ENCODE peak calls at places on chromosomes 2 and 18, in eight cellular contexts. V is kidney, E is fibroblast of mammary gland, M is foreskin fibroblast, W is brain microvascular endothelial cell, F is HL-60, Q is body of pancreas, J is aorta. R is an unnamed sample.

GRCh38 chr18:23170137-23170536 is 34.9 kb downstream of the CABLES1 start:
- DNase-seq in V (no peak), E (no peak), M (no peak), W (no peak), F (no peak), Q (no peak), J (no peak), R (no peak)

GRCh38 chr2:226888971-226889370 is 53.1 kb downstream of the RHBDD1 start:
- DNase-seq in V (no peak), E (peak), M (no peak), W (no peak), F (no peak), Q (no peak), J (no peak), R (no peak)

GRCh38 chr2:129002751-129003150 is 684.1 kb upstream of the HS6ST1 start:
- DNase-seq in V (no peak), E (no peak), M (no peak), W (no peak), F (no peak), Q (no peak), J (no peak), R (no peak)

GRCh38 chr18:44731866-44732555 is 51.3 kb downstream of the SETBP1 start:
- DNase-seq in V (no peak), E (peak), M (no peak), W (peak), F (no peak), Q (no peak), J (no peak), R (no peak)

GRCh38 chr2:144944506-144945230 is 424.7 kb upstream of the ZEB2 start:
- DNase-seq in V (no peak), E (no peak), M (no peak), W (peak), F (no peak), Q (no peak), J (no peak), R (no peak)

GRCh38 chr2:190380962-190381412 is 27.2 kb upstream of the MFSD6 start:
- DNase-seq in V (no peak), E (no peak), M (no peak), W (no peak), F (no peak), Q (no peak), J (no peak), R (no peak)

GRCh38 chr18:5630057-5630765 is 86.4 kb upstream of the EPB41L3 start:
- DNase-seq in V (peak), E (no peak), M (peak), W (no peak), F (no peak), Q (peak), J (peak), R (peak)

GRCh38 chr2:133600231-133600630 is 32.0 kb upstream of the NCKAP5 start:
- DNase-seq in V (no peak), E (no peak), M (no peak), W (no peak), F (no peak), Q (no peak), J (no peak), R (no peak)

GRCh38 chr2:229408356-229408755 is 137.3 kb upstream of the PID1 start:
- DNase-seq in V (no peak), E (peak), M (peak), W (peak), F (peak), Q (peak), J (peak), R (peak)

GRCh38 chr2:102258386-102259074 is 52.8 kb upstream of the IL1RL1 start:
- DNase-seq in V (no peak), E (peak), M (peak), W (peak), F (peak), Q (no peak), J (no peak), R (no peak)

GRCh38 chr18:67362906-67363305 is 153.6 kb downstream of the DSEL start:
- DNase-seq in V (no peak), E (no peak), M (no peak), W (no peak), F (no peak), Q (no peak), J (no peak), R (no peak)

GRCh38 chr2:240178564-240178963 is 38.1 kb upstream of the OTOS start:
- DNase-seq in V (no peak), E (no peak), M (no peak), W (no peak), F (no peak), Q (no peak), J (peak), R (no peak)

GRCh38 chr2:11691071-11691660 is 21.2 kb upstream of the NTSR2 start:
- DNase-seq in V (no peak), E (no peak), M (no peak), W (no peak), F (no peak), Q (peak), J (no peak), R (no peak)

GRCh38 chr2:11553661-11554429 is 20.0 kb downstream of the GREB1 start:
- DNase-seq in V (no peak), E (peak), M (peak), W (peak), F (no peak), Q (no peak), J (no peak), R (no peak)

GRCh38 chr2:135985826-135986393 is 484 bp upstream of the DARS1 start:
- DNase-seq in V (no peak), E (no peak), M (no peak), W (no peak), F (peak), Q (no peak), J (no peak), R (no peak)

GRCh38 chr18:7598167-7599062 is 31.3 kb downstream of the PTPRM start:
- DNase-seq in V (no peak), E (peak), M (no peak), W (no peak), F (no peak), Q (no peak), J (no peak), R (no peak)

GRCh38 chr2:171260471-171261424 is 100.1 kb upstream of the TLK1 start:
- DNase-seq in V (no peak), E (no peak), M (no peak), W (no peak), F (no peak), Q (no peak), J (no peak), R (no peak)

GRCh38 chr2:224666951-224667553 is 49.1 kb downstream of the CCDC195 start:
- DNase-seq in V (no peak), E (no peak), M (no peak), W (no peak), F (no peak), Q (no peak), J (no peak), R (no peak)

GRCh38 chr2:46490521-46491141 is 11.3 kb downstream of the TMEM247 start:
- DNase-seq in V (peak), E (no peak), M (peak), W (no peak), F (no peak), Q (peak), J (peak), R (peak)

GRCh38 chr2:20013061-20013721 is 723 bp upstream of the MATN3 start:
- DNase-seq in V (no peak), E (no peak), M (no peak), W (no peak), F (no peak), Q (no peak), J (no peak), R (no peak)

GRCh38 chr2:240501531-240501991 is 56.2 kb downstream of the ANKMY1 start:
- DNase-seq in V (peak), E (no peak), M (no peak), W (no peak), F (no peak), Q (no peak), J (no peak), R (no peak)

GRCh38 chr2:41706261-41706660 is 341.6 kb upstream of the PKDCC start:
- DNase-seq in V (no peak), E (no peak), M (no peak), W (no peak), F (no peak), Q (no peak), J (no peak), R (no peak)

GRCh38 chr2:131105950-131106801 is 1.0 kb downstream of the PLEKHB2 start:
- DNase-seq in V (peak), E (peak), M (peak), W (peak), F (no peak), Q (peak), J (peak), R (no peak)

GRCh38 chr2:60079562-60079961 is 473.9 kb downstream of the BCL11A start:
- DNase-seq in V (no peak), E (no peak), M (no peak), W (no peak), F (no peak), Q (no peak), J (no peak), R (no peak)

GRCh38 chr2:233817305-233817980 is 36.9 kb downstream of the HJURP start:
- DNase-seq in V (peak), E (peak), M (no peak), W (no peak), F (no peak), Q (peak), J (peak), R (no peak)

GRCh38 chr18:12628706-12629702 is 28.9 kb downstream of the SPIRE1 start:
- DNase-seq in V (no peak), E (peak), M (peak), W (peak), F (no peak), Q (no peak), J (no peak), R (no peak)

GRCh38 chr18:48923746-48924580 is 26.8 kb downstream of the SMAD7 start:
- DNase-seq in V (no peak), E (peak), M (peak), W (no peak), F (no peak), Q (no peak), J (no peak), R (no peak)

GRCh38 chr18:48922801-48923730 is 27.7 kb downstream of the SMAD7 start:
- DNase-seq in V (peak), E (peak), M (peak), W (peak), F (no peak), Q (peak), J (peak), R (peak)

GRCh38 chr18:48926420-48926857 is 24.3 kb downstream of the SMAD7 start:
- DNase-seq in V (no peak), E (no peak), M (no peak), W (no peak), F (no peak), Q (no peak), J (no peak), R (no peak)

GRCh38 chr18:48927286-48928080 is 23.3 kb downstream of the SMAD7 start:
- DNase-seq in V (no peak), E (no peak), M (no peak), W (no peak), F (no peak), Q (no peak), J (no peak), R (no peak)

GRCh38 chr18:48924621-48925601 is 25.9 kb downstream of the SMAD7 start:
- DNase-seq in V (peak), E (no peak), M (no peak), W (no peak), F (no peak), Q (no peak), J (no peak), R (no peak)
- H3K4me3 ChIP-seq in V (no peak), E (no peak), M (no peak), W (no peak), F (no peak), Q (no peak), J (no peak), R (no peak)

GRCh38 chr2:85665264-85665937 is 2.6 kb downstream of the SFTPB start:
- DNase-seq in V (no peak), E (no peak), M (no peak), W (no peak), F (no peak), Q (no peak), J (peak), R (no peak)
- H3K4me3 ChIP-seq in V (no peak), E (no peak), M (no peak), W (no peak), F (no peak), Q (no peak), J (no peak), R (no peak)

GRCh38 chr2:219400562-219400961 is 12.8 kb upstream of the DNPEP start:
- DNase-seq in V (no peak), E (no peak), M (no peak), W (no peak), F (no peak), Q (no peak), J (no peak), R (no peak)

GRCh38 chr2:219401621-219402020 is 13.9 kb upstream of the DNPEP start:
- DNase-seq in V (no peak), E (no peak), M (no peak), W (no peak), F (no peak), Q (no peak), J (no peak), R (no peak)

GRCh38 chr2:219399716-219400478 is 12.2 kb upstream of the DNPEP start:
- DNase-seq in V (no peak), E (no peak), M (no peak), W (no peak), F (no peak), Q (no peak), J (no peak), R (no peak)

GRCh38 chr2:219396863-219397457 is 9.2 kb upstream of the DNPEP start:
- DNase-seq in V (no peak), E (no peak), M (no peak), W (no peak), F (no peak), Q (no peak), J (no peak), R (no peak)

DNA sequence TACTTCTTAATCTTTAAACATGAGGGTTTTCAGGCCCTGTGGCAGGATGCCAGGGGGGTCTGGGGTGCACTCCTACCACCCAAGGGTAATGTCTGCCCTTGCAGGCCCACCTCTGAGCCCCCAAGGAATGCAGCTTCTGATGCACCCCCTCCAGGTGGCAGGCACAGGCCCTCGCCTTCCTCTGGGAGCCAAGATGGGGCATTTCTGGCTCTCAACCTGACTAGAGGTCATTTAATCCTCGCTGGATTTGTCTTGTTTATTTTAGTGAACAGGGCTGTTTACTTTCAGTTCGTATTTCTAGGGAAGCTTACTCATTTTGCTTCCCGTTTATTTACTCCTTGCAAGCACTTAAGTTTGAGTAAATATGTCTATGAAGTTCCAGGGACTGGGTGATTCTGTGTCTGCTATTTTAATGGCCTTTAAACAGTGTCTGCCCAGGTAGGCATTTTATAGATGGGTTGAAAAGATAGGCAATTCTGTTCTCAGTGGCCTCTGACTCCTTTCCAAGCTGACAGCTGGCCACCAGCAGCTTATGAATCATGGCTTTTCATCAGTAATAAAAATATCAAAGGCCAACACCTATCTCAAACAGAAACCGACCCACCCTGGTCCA is 11.1 kb upstream of the DNPEP start:
- DNase-seq in V (no peak), E (no peak), M (no peak), W (no peak), F (no peak), Q (peak), J (no peak), R (no peak)
- H3K4me3 ChIP-seq in V (no peak), E (no peak), M (no peak), W (no peak), F (no peak), Q (no peak), J (no peak), R (no peak)

GRCh38 chr2:23414106-23414505 is 29.1 kb downstream of the KLHL29 start:
- DNase-seq in V (no peak), E (no peak), M (no peak), W (no peak), F (no peak), Q (no peak), J (no peak), R (peak)

GRCh38 chr2:23412556-23413155 is 27.7 kb downstream of the KLHL29 start:
- DNase-seq in V (no peak), E (peak), M (peak), W (peak), F (no peak), Q (no peak), J (no peak), R (no peak)

GRCh38 chr2:23410596-23410995 is 25.6 kb downstream of the KLHL29 start:
- DNase-seq in V (no peak), E (no peak), M (no peak), W (no peak), F (no peak), Q (no peak), J (no peak), R (no peak)

GRCh38 chr2:23413641-23414040 is 28.7 kb downstream of the KLHL29 start:
- DNase-seq in V (no peak), E (no peak), M (no peak), W (no peak), F (no peak), Q (no peak), J (no peak), R (peak)

GRCh38 chr2:23411752-23412431 is 26.9 kb downstream of the KLHL29 start:
- DNase-seq in V (no peak), E (peak), M (peak), W (peak), F (no peak), Q (no peak), J (no peak), R (no peak)
- H3K4me3 ChIP-seq in V (no peak), E (no peak), M (no peak), W (no peak), F (no peak), Q (no peak), J (no peak), R (no peak)

GRCh38 chr2:237486334-237486818 is 675 bp upstream of the MLPH start:
- DNase-seq in V (peak), E (peak), M (no peak), W (no peak), F (no peak), Q (no peak), J (no peak), R (peak)
- H3K4me3 ChIP-seq in V (peak), E (peak), M (peak), W (peak), F (no peak), Q (peak), J (peak), R (peak)